ENCODE peak calls at places on chromosomes 16 and 17, in four cellular contexts. U is choroid plexus epithelial cell, J is AG10803, B is anterior cingulate cortex. X is an unnamed sample.

GRCh38 chr16:13772782-13773181 is 147.2 kb upstream of the ERCC4 start:
- DNase-seq in U (no peak), J (no peak), B (no peak), X (no peak)

GRCh38 chr17:42937712-42938596 is 26.3 kb downstream of the AARSD1 start:
- DNase-seq in U (peak; percentile 80), J (peak; percentile 64), B (peak; percentile 33), X (peak; percentile 44)

GRCh38 chr16:85240982-85241924 is 129.0 kb upstream of the CIBAR2 start:
- DNase-seq in U (no peak), J (no peak), B (no peak), X (no peak)

GRCh38 chr16:68503334-68503733 is 35.8 kb upstream of the ZFP90 start:
- DNase-seq in U (no peak), J (peak; percentile 32), B (no peak), X (peak; percentile 44)

GRCh38 chr16:4280625-4281024 is 7.8 kb upstream of the TFAP4 start:
- DNase-seq in U (no peak), J (no peak), B (no peak), X (no peak)

GRCh38 chr17:57369509-57369945 is 113.2 kb downstream of the MSI2 start:
- DNase-seq in U (peak; percentile 50), J (peak; percentile 7), B (no peak), X (no peak)

GRCh38 chr17:2289878-2290478 is 13.6 kb downstream of the SMG6 start:
- DNase-seq in U (peak; percentile 33), J (no peak), B (no peak), X (peak; percentile 37)

GRCh38 chr17:77821114-77821513 is 137.4 kb upstream of the TNRC6C start:
- DNase-seq in U (no peak), J (no peak), B (no peak), X (no peak)

GRCh38 chr16:67339453-67339852 is 12.8 kb downstream of the LRRC36 start:
- DNase-seq in U (peak; percentile 73), J (peak; percentile 36), B (no peak), X (peak; percentile 56)

GRCh38 chr16:62939687-62940086 is 903.4 kb upstream of the CDH8 start:
- DNase-seq in U (no peak), J (no peak), B (no peak), X (no peak)

GRCh38 chr16:592518-593306 is 2.8 kb downstream of the RAB40C start:
- DNase-seq in U (peak; percentile 83), J (peak; percentile 43), B (peak; percentile 68), X (no peak)

GRCh38 chr17:2337152-2337810 is at the start of gene SGSM2:
- DNase-seq in U (peak; percentile 60), J (peak; percentile 33), B (peak; percentile 79), X (peak; percentile 30)

GRCh38 chr16:48373258-48374050 is 11.8 kb downstream of the SIAH1 start:
- DNase-seq in U (no peak), J (no peak), B (no peak), X (no peak)

GRCh38 chr17:79041041-79041570 is 17.1 kb downstream of the C1QTNF1 start:
- DNase-seq in U (no peak), J (no peak), B (no peak), X (no peak)

GRCh38 chr16:88575251-88575650 is 5.0 kb downstream of the ZC3H18 start:
- DNase-seq in U (no peak), J (no peak), B (no peak), X (no peak)

GRCh38 chr16:84967828-84968227 is 43.5 kb downstream of the ZDHHC7 start:
- DNase-seq in U (no peak), J (no peak), B (no peak), X (no peak)

GRCh38 chr17:67027031-67027628 is 17.2 kb upstream of the CACNG1 start:
- DNase-seq in U (peak; percentile 6), J (peak; percentile 16), B (no peak), X (peak; percentile 16)

GRCh38 chr16:83420206-83420760 is 387.5 kb upstream of the HSBP1 start:
- DNase-seq in U (peak; percentile 70), J (peak; percentile 52), B (no peak), X (no peak)

GRCh38 chr16:11080327-11080967 is 136.1 kb downstream of the CLEC16A start:
- DNase-seq in U (no peak), J (no peak), B (no peak), X (no peak)

GRCh38 chr17:31197991-31198390 is 99.0 kb downstream of the OMG start:
- DNase-seq in U (peak; percentile 3), J (peak; percentile 28), B (no peak), X (no peak)

GRCh38 chr16:56289412-56289811 is 98.1 kb downstream of the GNAO1 start:
- DNase-seq in U (no peak), J (no peak), B (no peak), X (no peak)

GRCh38 chr17:230371-230770 is 48.9 kb upstream of the DOC2B start:
- DNase-seq in U (no peak), J (no peak), B (no peak), X (no peak)

GRCh38 chr17:58338907-58339774 is 10.5 kb upstream of the TSPOAP1 start:
- DNase-seq in U (peak; percentile 62), J (peak; percentile 80), B (no peak), X (peak; percentile 41)

GRCh38 chr16:55046146-55046460 is 115.4 kb downstream of the IRX5 start:
- DNase-seq in U (no peak), J (no peak), B (no peak), X (no peak)

GRCh38 chr17:42659079-42659931 is at the start of gene TUBG2:
- DNase-seq in U (peak; percentile 91), J (peak; percentile 84), B (peak; percentile 89), X (peak; percentile 96)

GRCh38 chr17:55238931-55239297 is 25.8 kb upstream of the HLF start:
- DNase-seq in U (peak; percentile 19), J (no peak), B (peak; percentile 28), X (peak; percentile 35)

GRCh38 chr17:12089809-12090384 is 69.2 kb downstream of the MAP2K4 start:
- DNase-seq in U (peak; percentile 72), J (peak; percentile 46), B (no peak), X (peak; percentile 48)

GRCh38 chr16:16780588-16780987 is 401.6 kb downstream of the NPIPA7 start:
- DNase-seq in U (no peak), J (no peak), B (no peak), X (no peak)

GRCh38 chr16:11742041-11742535 is 569 bp downstream of the TXNDC11 start:
- DNase-seq in U (no peak), J (no peak), B (no peak), X (no peak)

GRCh38 chr16:16019488-16019887 is 70.1 kb downstream of the ABCC1 start:
- DNase-seq in U (peak; percentile 34), J (peak; percentile 80), B (no peak), X (peak; percentile 57)

GRCh38 chr16:11413907-11414595 is 68.8 kb downstream of the RMI2 start:
- DNase-seq in U (no peak), J (no peak), B (no peak), X (no peak)

GRCh38 chr17:41583137-41584127 is 3.3 kb downstream of the KRT14 start:
- DNase-seq in U (no peak), J (no peak), B (no peak), X (no peak)